ENCODE peak calls at places on chromosomes 6 and 20, in eight cellular contexts. U, E, P, J, I, A, C and D are unnamed samples. For H3K4me1, the result is how much of the 10 kb centered on the place peaks cover.

GRCh38 chr6:32843979-32844838 is at the start of gene PSMB8:
- DNase-seq in I (peak), E (peak), J (peak), U (peak), P (peak), A (peak), C (peak), D (peak)

GRCh38 chr6:122789078-122789861 is at the start of gene SMPDL3A:
- DNase-seq in P (peak), E (peak), J (peak), A (no peak), C (peak), I (peak), U (peak), D (peak)

GRCh38 chr6:71294121-71294523 is 5.5 kb downstream of the OGFRL1 start:
- DNase-seq in P (no peak), U (no peak), E (no peak), I (no peak), J (no peak), A (no peak), C (peak), D (no peak)

GRCh38 chr6:39464067-39464466 is 141.6 kb upstream of the KCNK16 start:
- DNase-seq in A (no peak), E (no peak), U (no peak), C (no peak), J (no peak), P (no peak), I (no peak), D (no peak)

GRCh38 chr6:41497994-41498393 is 48.2 kb upstream of the FOXP4 start:
- DNase-seq in A (no peak), E (no peak), U (no peak), C (no peak), P (no peak), J (no peak), I (no peak), D (no peak)

GRCh38 chr6:26577720-26578072 is 19.1 kb upstream of the ABT1 start:
- DNase-seq in U (no peak), E (no peak), J (no peak), A (no peak), C (no peak), P (no peak), I (no peak), D (peak)

GRCh38 chr6:79544299-79544927 is 7.2 kb upstream of the LCA5 start:
- DNase-seq in C (no peak), A (no peak), I (peak), J (no peak), E (no peak), P (no peak), U (no peak), D (no peak)

GRCh38 chr6:5087389-5087788 is 2.2 kb downstream of the PPP1R3G start:
- DNase-seq in E (no peak), A (no peak), U (no peak), P (peak), J (no peak), I (no peak), C (peak), D (no peak)

GRCh38 chr6:160417135-160417534 is 69.0 kb downstream of the SLC22A3 start:
- DNase-seq in C (no peak), P (peak), J (no peak), U (no peak), A (no peak), E (no peak), I (no peak), D (no peak)
- H3K27ac ChIP-seq in C (no peak), P (no peak), J (no peak), U (no peak), A (no peak), E (no peak), I (no peak), D (no peak)

GRCh38 chr20:5845686-5846651 is 95.8 kb downstream of the SHLD1 start:
- DNase-seq in U (no peak), E (no peak), C (no peak), P (no peak), I (peak), A (no peak), J (no peak), D (no peak)

GRCh38 chr20:5841492-5841891 is 91.3 kb downstream of the SHLD1 start:
- DNase-seq in J (no peak), U (no peak), C (no peak), I (no peak), A (no peak), P (no peak), E (no peak), D (no peak)

GRCh38 chr20:5843054-5843731 is 93.0 kb downstream of the SHLD1 start:
- DNase-seq in A (no peak), I (no peak), E (no peak), P (no peak), J (no peak), U (no peak), C (no peak), D (no peak)

GRCh38 chr20:5842465-5842864 is 92.3 kb downstream of the SHLD1 start:
- DNase-seq in I (no peak), P (no peak), E (no peak), J (no peak), A (no peak), U (no peak), C (no peak), D (no peak)

DNA sequence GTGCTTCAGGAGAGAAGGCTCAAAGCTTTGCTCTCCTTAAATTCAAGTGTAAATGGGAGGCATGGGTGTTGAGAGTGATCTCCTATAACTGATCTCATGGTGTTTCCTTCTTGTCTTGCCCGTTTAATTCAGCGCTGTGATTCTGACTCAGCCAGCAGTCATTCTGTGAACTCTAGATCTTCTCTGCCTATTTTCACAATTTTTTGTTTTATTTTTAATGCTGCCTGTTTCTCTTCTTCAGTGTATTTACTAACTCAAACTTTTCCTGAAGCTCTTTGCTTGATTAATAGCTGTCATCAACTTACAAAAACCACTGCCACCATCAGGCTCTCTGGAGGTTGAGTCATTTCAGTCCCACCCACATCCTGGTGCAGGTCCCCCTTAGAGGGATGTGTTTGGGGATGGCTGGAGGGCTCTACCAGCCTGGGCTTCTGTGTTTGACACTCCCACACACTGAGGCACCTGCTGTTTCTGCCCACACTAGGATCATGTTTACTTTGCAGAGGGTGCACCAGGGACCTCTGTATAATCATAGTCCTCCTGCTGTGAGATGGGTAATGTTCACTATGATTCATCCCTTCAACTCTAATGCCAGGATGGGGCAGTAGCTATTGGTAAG is 94.0 kb downstream of the SHLD1 start:
- DNase-seq in A (peak), U (peak), C (no peak), J (no peak), P (no peak), E (no peak), I (no peak), D (no peak)
- TF ChIP-seq CTCF in A (no peak), U (no peak), C (no peak), J (no peak), P (no peak), E (no peak), I (no peak), D (no peak)

DNA sequence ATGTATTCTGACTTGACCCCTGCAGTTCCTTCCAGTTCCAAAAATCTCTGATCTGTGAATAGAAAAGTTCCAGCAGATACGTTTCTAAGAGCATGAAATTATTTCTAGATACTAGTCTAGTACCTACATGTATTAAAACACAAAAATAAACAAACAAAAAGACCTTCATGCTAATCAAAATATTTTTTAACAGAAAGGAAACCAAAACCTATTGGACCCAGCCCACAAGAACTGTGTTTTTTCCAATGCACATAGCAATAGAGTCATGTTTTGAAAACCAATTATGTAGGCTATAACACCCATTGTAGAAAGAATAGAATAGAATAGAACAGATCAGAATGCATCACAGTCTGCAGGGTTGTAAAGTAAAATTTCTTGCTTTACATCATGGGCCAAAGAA is 158.6 kb upstream of the TNFAIP3 start:
- DNase-seq in E (no peak), A (no peak), C (no peak), I (no peak), P (no peak), J (no peak), U (no peak), D (no peak)
- H3K4me1 ChIP-seq in E (under half), A (under half), C (under half), I (half or more), P (under half), J (under half), U (under half), D (under half)

DNA sequence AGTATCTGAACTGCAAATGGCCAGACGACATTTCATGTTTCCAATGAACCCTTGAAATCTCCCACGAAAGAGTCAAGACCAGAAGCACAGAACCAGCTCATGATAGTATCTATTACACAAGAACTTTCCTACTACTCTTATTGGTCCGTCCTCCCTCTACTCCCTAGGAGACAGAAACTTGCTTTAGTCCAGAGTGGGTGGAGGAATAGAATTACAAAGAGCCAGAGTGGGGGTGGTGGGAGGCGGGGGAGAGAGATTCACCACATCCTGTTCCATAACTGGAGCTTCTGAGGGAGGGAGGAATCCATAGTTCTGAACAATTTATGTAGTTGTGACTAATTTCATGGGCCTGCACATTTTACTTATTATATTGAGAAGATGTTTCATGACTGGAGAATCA is 18.5 kb upstream of the WFDC10A start:
- DNase-seq in C (no peak), E (no peak), I (no peak), P (no peak), U (peak), J (no peak), A (no peak), D (no peak)
- H3K27ac ChIP-seq in C (no peak), E (no peak), I (no peak), P (no peak), U (no peak), J (no peak), A (no peak), D (no peak)

DNA sequence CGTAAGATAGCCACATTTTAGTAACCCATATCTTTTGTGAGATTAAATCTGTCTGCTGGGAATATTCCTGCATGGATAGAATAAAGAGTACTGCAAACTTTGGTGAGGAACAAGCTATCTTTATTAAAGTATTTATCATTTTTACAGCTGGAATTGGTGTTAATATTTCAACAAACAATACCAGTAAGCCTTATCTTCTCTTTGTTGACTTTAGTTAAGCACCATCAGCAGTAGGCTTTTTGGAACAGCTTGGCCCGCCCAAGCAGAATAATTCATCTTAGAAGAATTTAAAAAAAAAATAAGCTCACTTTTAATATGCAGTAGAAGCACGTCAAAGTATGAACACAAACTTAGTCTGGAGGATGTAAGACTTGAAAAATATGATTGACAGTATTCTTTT is 917.8 kb upstream of the ADGRB3 start:
- DNase-seq in U (no peak), I (no peak), P (no peak), A (no peak), J (no peak), E (no peak), C (no peak), D (no peak)
- TF ChIP-seq CTCF in U (no peak), I (no peak), P (no peak), A (no peak), J (no peak), E (no peak), C (no peak), D (no peak)

GRCh38 chr20:58908216-58908615 is 55.7 kb downstream of the GNAS start:
- DNase-seq in I (peak), U (no peak), P (no peak), E (no peak), C (no peak), J (no peak), A (no peak), D (no peak)

GRCh38 chr20:58909585-58909984 is 57.1 kb downstream of the GNAS start:
- DNase-seq in P (no peak), E (no peak), A (no peak), J (no peak), I (no peak), C (no peak), U (no peak), D (no peak)

GRCh38 chr20:58907481-58908137 is 55.1 kb downstream of the GNAS start:
- DNase-seq in C (peak), U (no peak), P (peak), E (peak), I (peak), A (peak), J (peak), D (peak)

GRCh38 chr20:58910473-58910872 is 58.0 kb downstream of the GNAS start:
- DNase-seq in P (no peak), E (no peak), J (no peak), U (no peak), C (no peak), A (no peak), I (no peak), D (no peak)

DNA sequence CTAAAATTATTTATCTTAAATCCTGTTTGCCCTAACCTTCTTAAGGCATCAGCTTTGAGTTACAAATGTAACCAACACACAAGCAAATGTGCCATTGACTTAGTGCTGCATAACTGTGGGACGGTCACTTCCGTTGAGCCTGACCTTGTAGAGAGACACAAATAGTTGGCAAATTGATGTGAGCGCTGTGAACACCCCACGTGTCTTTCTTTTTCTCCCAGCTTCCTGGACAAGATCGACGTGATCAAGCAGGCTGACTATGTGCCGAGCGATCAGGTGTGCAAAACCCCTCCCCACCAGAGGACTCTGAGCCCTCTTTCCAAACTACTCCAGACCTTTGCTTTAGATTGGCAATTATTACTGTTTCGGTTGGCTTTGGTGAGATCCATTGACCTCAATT is 56.4 kb downstream of the GNAS start:
- DNase-seq in U (no peak), C (no peak), A (no peak), J (no peak), P (no peak), I (no peak), E (no peak), D (no peak)
- H3K4me1 ChIP-seq in U (under half), C (under half), A (under half), J (under half), P (half or more), I (half or more), E (under half), D (under half)

GRCh38 chr6:2782356-2782708 is 17.1 kb downstream of the WRNIP1 start:
- DNase-seq in C (no peak), A (no peak), J (no peak), E (no peak), I (no peak), P (no peak), U (no peak), D (no peak)
- H3K27ac ChIP-seq in C (no peak), A (no peak), J (no peak), E (no peak), I (no peak), P (no peak), U (no peak), D (no peak)